ENCODE peak calls at places on chromosomes 16 and 17, in seven cellular contexts. Y is HuH-7, I is HEK293T, B is NCI-H2029, V is AG04450, R is NAMALWA, D is NCI-H1092 treated with DMSO at 0.1 percent for 48 hours. Z is an unnamed sample.

GRCh38 chr17:6162216-6162615 is 92.0 kb downstream of the WSCD1 start:
- DNase-seq in B (no peak), Y (no peak), R (no peak), D (no peak), V (no peak), I (peak; percentile 28), Z (peak; percentile 4)

GRCh38 chr17:62109378-62109902 is 44.4 kb upstream of the MED13 start:
- DNase-seq in D (peak; percentile 19), R (peak; percentile 90), I (peak; percentile 84), V (peak; percentile 10), B (peak; percentile 55), Y (peak; percentile 91), Z (peak; percentile 80)

GRCh38 chr16:81821422-81822128 is 42.5 kb downstream of the PLCG2 start:
- DNase-seq in V (no peak), D (no peak), Y (no peak), I (no peak), B (no peak), R (peak; percentile 94), Z (no peak)

GRCh38 chr16:12147681-12148479 is 171.3 kb downstream of the SNX29 start:
- DNase-seq in D (no peak), R (peak; percentile 95), B (no peak), V (no peak), I (no peak), Y (no peak), Z (peak; percentile 84)

GRCh38 chr16:24568392-24568791 is 29.0 kb downstream of the RBBP6 start:
- DNase-seq in V (no peak), R (peak; percentile 23), Y (no peak), B (no peak), I (no peak), D (no peak), Z (peak; percentile 25)

GRCh38 chr16:22372882-22373661 is 1.3 kb downstream of the CDR2 start:
- DNase-seq in Y (no peak), V (no peak), B (no peak), D (no peak), R (peak; percentile 41), I (no peak), Z (peak; percentile 30)

GRCh38 chr16:65876200-65876498 is 490.3 kb upstream of the CDH5 start:
- DNase-seq in R (no peak), D (no peak), B (no peak), Y (no peak), I (no peak), V (no peak), Z (no peak)

GRCh38 chr17:75774988-75775668 is 9.5 kb upstream of the UNK start:
- DNase-seq in D (no peak), Y (no peak), I (peak; percentile 7), V (no peak), R (no peak), B (no peak), Z (peak; percentile 52)

GRCh38 chr17:76557368-76558209 is 17.7 kb downstream of the PRCD start:
- DNase-seq in I (peak; percentile 95), B (peak; percentile 88), V (peak; percentile 91), R (peak; percentile 99), D (peak; percentile 97), Y (peak; percentile 84), Z (peak; percentile 99)

GRCh38 chr17:142102-142661 is 4.8 kb downstream of the SCGB1C2 start:
- DNase-seq in B (peak; percentile 13), D (no peak), Y (no peak), V (no peak), I (peak; percentile 18), R (peak; percentile 97), Z (no peak)

GRCh38 chr16:67936124-67936875 is at the start of gene PSMB10:
- DNase-seq in I (peak; percentile 34), Y (peak; percentile 73), B (peak; percentile 25), V (no peak), D (peak; percentile 36), R (peak; percentile 74), Z (peak; percentile 45)

GRCh38 chr17:59830007-59830630 is 62.6 kb downstream of the TUBD1 start:
- DNase-seq in R (no peak), D (no peak), B (no peak), I (no peak), V (no peak), Y (no peak), Z (peak; percentile 78)

GRCh38 chr17:75763269-75763607 is 1.8 kb downstream of the GALK1 start:
- DNase-seq in D (no peak), R (no peak), V (no peak), Y (no peak), B (no peak), I (no peak), Z (no peak)

GRCh38 chr17:40095944-40096791 is 4.2 kb downstream of the NR1D1 start:
- DNase-seq in I (no peak), R (peak; percentile 63), B (no peak), Y (no peak), V (no peak), D (no peak), Z (no peak)

GRCh38 chr17:56499799-56500388 is 93.6 kb upstream of the NOG start:
- DNase-seq in I (peak; percentile 31), Y (peak; percentile 10), R (peak; percentile 55), V (no peak), D (no peak), B (no peak), Z (peak; percentile 36)

GRCh38 chr17:46772013-46772878 is 46.2 kb downstream of the WNT3 start:
- DNase-seq in B (peak; percentile 59), I (peak; percentile 55), D (peak; percentile 34), V (no peak), R (peak; percentile 35), Y (peak; percentile 52), Z (peak; percentile 93)

GRCh38 chr16:52320930-52321439 is 226.0 kb downstream of the TOX3 start:
- DNase-seq in V (no peak), B (no peak), Y (no peak), R (no peak), I (no peak), D (no peak), Z (no peak)

GRCh38 chr17:75764711-75765421 is at the start of gene GALK1:
- DNase-seq in B (peak; percentile 20), Y (peak; percentile 86), R (peak; percentile 84), I (peak; percentile 83), D (peak; percentile 69), V (no peak), Z (peak; percentile 83)

Z was measured in NCI-H69.